ENCODE peak calls at places on chromosome 14, in seven cellular contexts. O is mucosa of descending colon, Y is AG09309, X is mammary epithelial cell, Q is epithelial cell of esophagus, T is cardiac muscle cell, I is upper lobe of right lung. J is an unnamed sample.

GRCh38 chr14:101820283-101820798 is 58.8 kb downstream of the PPP2R5C start:
- DNase-seq in O (no peak), Y (no peak), X (no peak), Q (no peak), T (no peak), I (no peak), J (no peak)

GRCh38 chr14:74404435-74404834 is 21.6 kb downstream of the SYNDIG1L start:
- DNase-seq in O (no peak), Y (no peak), X (no peak), Q (no peak), T (no peak), I (no peak), J (no peak)

GRCh38 chr14:67622675-67623074 is 3.0 kb downstream of the ARG2 start:
- DNase-seq in O (no peak), Y (peak), X (peak), Q (peak), T (peak), I (no peak), J (no peak)

GRCh38 chr14:61280092-61280525 is 1.0 kb downstream of the TMEM30B start:
- DNase-seq in O (no peak), Y (no peak), X (no peak), Q (peak), T (no peak), I (peak), J (no peak)

GRCh38 chr14:22433059-22433458 is 156.0 kb downstream of the DAD1 start:
- DNase-seq in O (no peak), Y (no peak), X (no peak), Q (no peak), T (no peak), I (no peak), J (no peak)

GRCh38 chr14:99408971-99409289 is 71.7 kb downstream of the SETD3 start:
- DNase-seq in O (no peak), Y (no peak), X (no peak), Q (no peak), T (no peak), I (no peak), J (no peak)

GRCh38 chr14:59055439-59056045 is 132.9 kb upstream of the DAAM1 start:
- DNase-seq in O (no peak), Y (peak), X (peak), Q (peak), T (peak), I (no peak), J (no peak)

GRCh38 chr14:83575301-83575700 is 1954.6 kb upstream of the FLRT2 start:
- DNase-seq in O (no peak), Y (no peak), X (no peak), Q (no peak), T (no peak), I (no peak), J (no peak)

GRCh38 chr14:50910495-50911420 is 33.5 kb downstream of the PYGL start:
- DNase-seq in O (no peak), Y (no peak), X (no peak), Q (peak), T (no peak), I (no peak), J (no peak)

GRCh38 chr14:91606851-91607250 is 96.7 kb upstream of the PPP4R3A start:
- DNase-seq in O (no peak), Y (no peak), X (peak), Q (peak), T (no peak), I (no peak), J (no peak)

GRCh38 chr14:66072190-66072905 is 413.8 kb upstream of the CCDC196 start:
- DNase-seq in O (no peak), Y (no peak), X (no peak), Q (no peak), T (no peak), I (no peak), J (no peak)

GRCh38 chr14:82067221-82067620 is 533.6 kb upstream of the SEL1L start:
- DNase-seq in O (no peak), Y (no peak), X (no peak), Q (no peak), T (peak), I (no peak), J (no peak)

GRCh38 chr14:103160321-103161053 is 37.2 kb downstream of the TNFAIP2 start:
- DNase-seq in O (no peak), Y (no peak), X (no peak), Q (no peak), T (no peak), I (no peak), J (no peak)

GRCh38 chr14:89324501-89325298 is 92.3 kb downstream of the FOXN3 start:
- DNase-seq in O (no peak), Y (no peak), X (no peak), Q (no peak), T (no peak), I (no peak), J (no peak)

GRCh38 chr14:61609143-61609851 is 86.0 kb upstream of the HIF1A start:
- DNase-seq in O (no peak), Y (no peak), X (peak), Q (no peak), T (no peak), I (no peak), J (no peak)

GRCh38 chr14:69629225-69630127 is 18.1 kb downstream of the SUSD6 start:
- DNase-seq in O (no peak), Y (no peak), X (no peak), Q (no peak), T (no peak), I (no peak), J (no peak)

GRCh38 chr14:22268875-22269274 is 320.1 kb downstream of the DAD1 start:
- DNase-seq in O (no peak), Y (no peak), X (peak), Q (peak), T (no peak), I (no peak), J (peak)

GRCh38 chr14:55328317-55328716 is 57.1 kb downstream of the FBXO34 start:
- DNase-seq in O (no peak), Y (no peak), X (peak), Q (peak), T (no peak), I (no peak), J (no peak)

GRCh38 chr14:96158735-96159134 is 45.9 kb upstream of the BDKRB2 start:
- DNase-seq in O (no peak), Y (no peak), X (no peak), Q (no peak), T (no peak), I (no peak), J (no peak)

GRCh38 chr14:32300146-32300545 is 29.0 kb upstream of the AKAP6 start:
- DNase-seq in O (no peak), Y (no peak), X (no peak), Q (no peak), T (peak), I (no peak), J (no peak)

GRCh38 chr14:42424501-42424900 is 817.8 kb downstream of the LRFN5 start:
- DNase-seq in O (no peak), Y (no peak), X (no peak), Q (peak), T (no peak), I (no peak), J (no peak)

GRCh38 chr14:33932526-33933292 is 18.2 kb downstream of the EGLN3 start:
- DNase-seq in O (no peak), Y (no peak), X (no peak), Q (no peak), T (no peak), I (no peak), J (no peak)

GRCh38 chr14:63192085-63192484 is 12.2 kb upstream of the RHOJ start:
- DNase-seq in O (no peak), Y (no peak), X (no peak), Q (peak), T (no peak), I (no peak), J (no peak)

GRCh38 chr14:65290830-65291229 is 121.7 kb upstream of the FUT8 start:
- DNase-seq in O (no peak), Y (peak), X (peak), Q (peak), T (no peak), I (no peak), J (peak)

DNA sequence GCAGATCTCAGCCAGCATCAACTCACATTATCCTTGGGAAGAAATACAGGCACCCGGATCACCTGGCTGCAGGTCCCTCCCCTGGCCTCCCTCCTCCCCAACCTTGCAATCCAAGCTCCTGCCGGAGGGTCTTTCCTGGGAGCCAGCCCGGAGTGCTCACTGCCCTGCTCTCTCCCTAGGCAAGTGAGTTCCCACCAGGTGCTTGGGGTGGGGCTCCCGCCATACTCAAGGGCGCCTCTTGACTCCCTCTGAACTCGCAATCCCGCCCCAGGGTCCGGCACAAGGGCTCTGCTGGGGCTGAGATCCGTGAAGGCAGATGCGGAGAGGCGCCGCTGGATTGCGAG is 1.2 kb upstream of the CEP170B start:
- DNase-seq in O (no peak), Y (no peak), X (no peak), Q (no peak), T (no peak), I (no peak), J (no peak)
- H3K4me3 ChIP-seq in O (peak), Y (no peak), X (peak), Q (peak), T (peak), I (peak), J (peak)

GRCh38 chr14:86405250-86405649 is 875.3 kb downstream of the FLRT2 start:
- DNase-seq in O (no peak), Y (no peak), X (no peak), Q (no peak), T (no peak), I (no peak), J (no peak)
- H3K4me3 ChIP-seq in O (no peak), Y (no peak), X (no peak), Q (no peak), T (no peak), I (no peak), J (no peak)

GRCh38 chr14:78142994-78143393 is 27.2 kb upstream of the NRXN3 start:
- DNase-seq in O (no peak), Y (no peak), X (no peak), Q (no peak), T (no peak), I (no peak), J (no peak)
- H3K4me3 ChIP-seq in O (no peak), Y (no peak), X (no peak), Q (no peak), T (no peak), I (no peak), J (no peak)

GRCh38 chr14:94622653-94623421 is 10.6 kb downstream of the SERPINA3 start:
- DNase-seq in O (no peak), Y (no peak), X (no peak), Q (no peak), T (no peak), I (no peak), J (no peak)

GRCh38 chr14:94619297-94619696 is 7.1 kb downstream of the SERPINA3 start:
- DNase-seq in O (no peak), Y (no peak), X (no peak), Q (no peak), T (no peak), I (no peak), J (no peak)

GRCh38 chr14:94620597-94620996 is 8.4 kb downstream of the SERPINA3 start:
- DNase-seq in O (no peak), Y (no peak), X (no peak), Q (no peak), T (no peak), I (no peak), J (no peak)

GRCh38 chr14:94623422-94623809 is 11.2 kb downstream of the SERPINA3 start:
- DNase-seq in O (no peak), Y (no peak), X (no peak), Q (no peak), T (no peak), I (no peak), J (no peak)

DNA sequence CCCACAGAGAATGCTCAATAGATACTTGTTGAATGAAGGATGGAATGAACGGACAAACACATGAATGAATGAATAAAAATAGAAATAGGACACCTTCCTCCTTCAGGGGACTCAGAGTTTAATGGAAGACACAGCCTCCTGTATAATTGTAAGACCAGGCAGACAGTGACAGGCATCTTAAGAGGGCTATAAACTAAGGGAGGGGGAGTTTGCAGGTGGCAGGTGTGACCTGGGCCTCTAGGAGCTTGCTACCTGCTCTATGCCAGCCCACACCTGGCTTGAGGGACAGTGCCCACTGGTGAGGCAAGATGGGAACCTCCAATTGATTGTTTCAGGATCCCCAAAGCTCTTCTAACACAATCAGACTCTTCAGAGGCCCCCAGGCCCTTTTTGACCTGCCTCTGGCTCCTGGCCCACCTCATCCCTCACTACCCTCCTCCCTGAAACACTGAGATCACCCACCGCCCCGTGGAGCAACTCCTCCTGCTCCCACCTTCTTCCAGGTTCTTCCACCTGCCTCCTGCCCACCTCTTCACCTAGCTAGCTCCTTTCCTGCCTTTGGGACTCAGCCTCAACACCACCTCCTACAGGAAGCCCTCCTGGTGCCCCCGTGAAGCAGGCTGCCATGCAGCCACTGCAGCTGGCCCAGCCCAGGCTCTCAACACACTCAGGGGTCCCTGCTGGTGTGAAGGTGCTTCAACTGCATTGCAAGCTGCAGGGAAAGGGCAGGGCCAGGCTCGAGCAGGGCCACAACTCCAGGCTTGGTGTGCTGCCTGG is 9.4 kb downstream of the SERPINA3 start:
- DNase-seq in O (no peak), Y (no peak), X (no peak), Q (no peak), T (no peak), I (peak), J (no peak)
- H3K4me3 ChIP-seq in O (no peak), Y (no peak), X (no peak), Q (no peak), T (no peak), I (no peak), J (no peak)

DNA sequence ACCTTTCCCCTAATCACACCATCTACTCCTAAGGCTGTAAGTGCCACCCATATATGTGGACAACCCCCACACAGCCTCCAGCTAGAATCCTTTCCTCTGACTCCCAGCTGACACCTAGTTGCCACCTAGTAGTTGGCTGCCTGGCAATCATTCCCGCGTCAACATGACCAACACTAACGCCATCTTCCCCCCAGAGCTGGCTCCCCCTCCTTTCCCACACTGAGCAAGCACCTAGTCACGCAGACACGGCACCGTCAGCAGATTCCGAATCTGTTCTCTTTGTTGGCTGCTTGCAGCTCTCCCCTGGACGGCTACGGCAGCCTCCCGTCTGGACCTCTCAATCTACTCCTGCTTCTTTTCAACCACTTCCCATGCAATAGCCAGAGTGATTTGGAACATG is 27.7 kb downstream of the UBR7 start:
- DNase-seq in O (no peak), Y (peak), X (peak), Q (peak), T (no peak), I (peak), J (peak)
- H3K4me3 ChIP-seq in O (no peak), Y (no peak), X (no peak), Q (no peak), T (no peak), I (no peak), J (no peak)